ENCODE peak calls at places on chromosomes 11 and 22, in ten cellular contexts. C, F, G, T, X, V, W, Q, P and Z are unnamed samples.

GRCh38 chr11:20125927-20126326 is 34.3 kb downstream of the DBX1 start:
- DNase-seq in C (no peak), F (no peak), G (no peak), T (no peak), X (peak), V (no peak), W (no peak), Q (no peak), P (no peak), Z (no peak)

GRCh38 chr11:106585061-106585460 is 433.2 kb downstream of the GUCY1A2 start:
- DNase-seq in C (no peak), F (no peak), G (no peak), T (no peak), X (peak), V (peak), W (no peak), Q (no peak), P (no peak), Z (peak)

GRCh38 chr11:111512296-111513239 is at the start of gene BTG4:
- DNase-seq in C (no peak), F (no peak), G (no peak), T (no peak), X (no peak), V (no peak), W (no peak), Q (no peak), P (peak), Z (no peak)

GRCh38 chr22:35313311-35314121 is 13.8 kb downstream of the TOM1 start:
- DNase-seq in C (no peak), F (peak), G (peak), T (peak), X (peak), V (peak), W (no peak), Q (peak), P (no peak), Z (no peak)

GRCh38 chr11:76185931-76186401 is 20.3 kb downstream of the WNT11 start:
- DNase-seq in C (no peak), F (no peak), G (peak), T (no peak), X (peak), V (peak), W (no peak), Q (no peak), P (no peak), Z (no peak)

GRCh38 chr22:17167486-17167885 is 8.4 kb upstream of the HDHD5 start:
- DNase-seq in C (no peak), F (no peak), G (peak), T (no peak), X (no peak), V (no peak), W (no peak), Q (no peak), P (no peak), Z (no peak)

GRCh38 chr11:123580557-123581275 is 73.7 kb downstream of the SCN3B start:
- DNase-seq in C (peak), F (peak), G (peak), T (no peak), X (peak), V (peak), W (no peak), Q (peak), P (peak), Z (peak)

GRCh38 chr11:57460017-57460755 is at the start of gene RTN4RL2:
- DNase-seq in C (no peak), F (peak), G (peak), T (no peak), X (peak), V (peak), W (no peak), Q (peak), P (no peak), Z (peak)

GRCh38 chr11:69963533-69964246 is 114.4 kb upstream of the ANO1 start:
- DNase-seq in C (no peak), F (no peak), G (no peak), T (no peak), X (no peak), V (no peak), W (no peak), Q (no peak), P (no peak), Z (no peak)

GRCh38 chr11:75200531-75200930 is 40.0 kb upstream of the TPBGL start:
- DNase-seq in C (no peak), F (no peak), G (no peak), T (no peak), X (no peak), V (no peak), W (no peak), Q (no peak), P (no peak), Z (no peak)

GRCh38 chr11:12019337-12019736 is 10.9 kb upstream of the DKK3 start:
- DNase-seq in C (no peak), F (no peak), G (peak), T (no peak), X (peak), V (no peak), W (no peak), Q (no peak), P (no peak), Z (no peak)

GRCh38 chr11:26420331-26420730 is 88.4 kb downstream of the ANO3 start:
- DNase-seq in C (no peak), F (no peak), G (no peak), T (no peak), X (no peak), V (no peak), W (no peak), Q (no peak), P (no peak), Z (no peak)

GRCh38 chr11:43790444-43790794 is 90.2 kb upstream of the ALKBH3 start:
- DNase-seq in C (no peak), F (no peak), G (no peak), T (peak), X (peak), V (no peak), W (no peak), Q (no peak), P (no peak), Z (no peak)

GRCh38 chr11:24755260-24755839 is 258.5 kb downstream of the LUZP2 start:
- DNase-seq in C (no peak), F (no peak), G (no peak), T (no peak), X (no peak), V (no peak), W (no peak), Q (no peak), P (no peak), Z (no peak)

GRCh38 chr11:92251980-92252379 is 27.4 kb downstream of the FAT3 start:
- DNase-seq in C (no peak), F (no peak), G (no peak), T (peak), X (peak), V (no peak), W (no peak), Q (no peak), P (no peak), Z (no peak)

GRCh38 chr11:19378814-19379213 is 138.1 kb upstream of the E2F8 start:
- DNase-seq in C (no peak), F (no peak), G (peak), T (no peak), X (no peak), V (no peak), W (no peak), Q (no peak), P (no peak), Z (no peak)

GRCh38 chr22:33124471-33124870 is 66.3 kb upstream of the SYN3 start:
- DNase-seq in C (no peak), F (no peak), G (no peak), T (no peak), X (no peak), V (no peak), W (no peak), Q (no peak), P (no peak), Z (no peak)

GRCh38 chr22:35761037-35761436 is 43.4 kb downstream of the APOL5 start:
- DNase-seq in C (no peak), F (peak), G (no peak), T (no peak), X (peak), V (peak), W (no peak), Q (no peak), P (no peak), Z (peak)

GRCh38 chr11:114366331-114367243 is 33.7 kb downstream of the C11orf71 start:
- DNase-seq in C (no peak), F (no peak), G (no peak), T (peak), X (peak), V (no peak), W (no peak), Q (no peak), P (no peak), Z (no peak)

GRCh38 chr11:114972105-114972504 is 293.8 kb downstream of the NXPE2 start:
- DNase-seq in C (no peak), F (no peak), G (no peak), T (no peak), X (no peak), V (no peak), W (no peak), Q (no peak), P (no peak), Z (no peak)

GRCh38 chr11:10604340-10604748 is 35.9 kb upstream of the LYVE1 start:
- DNase-seq in C (no peak), F (no peak), G (peak), T (no peak), X (peak), V (no peak), W (no peak), Q (no peak), P (no peak), Z (peak)

GRCh38 chr11:113549611-113550061 is 74.4 kb upstream of the DRD2 start:
- DNase-seq in C (no peak), F (no peak), G (no peak), T (no peak), X (no peak), V (no peak), W (no peak), Q (no peak), P (no peak), Z (no peak)

GRCh38 chr11:118227865-118228785 is 3.3 kb upstream of the JAML start:
- DNase-seq in C (no peak), F (peak), G (no peak), T (no peak), X (no peak), V (no peak), W (no peak), Q (no peak), P (no peak), Z (peak)

GRCh38 chr11:111765320-111765983 is 737 bp downstream of the PPP2R1B start:
- DNase-seq in C (no peak), F (no peak), G (no peak), T (no peak), X (no peak), V (peak), W (no peak), Q (no peak), P (no peak), Z (no peak)

GRCh38 chr11:57638811-57639320 is 10.8 kb downstream of the YPEL4 start:
- DNase-seq in C (no peak), F (no peak), G (no peak), T (no peak), X (no peak), V (peak), W (no peak), Q (no peak), P (no peak), Z (no peak)

GRCh38 chr22:50419116-50419515 is 55.7 kb downstream of the SBF1 start:
- DNase-seq in C (no peak), F (no peak), G (peak), T (no peak), X (no peak), V (no peak), W (no peak), Q (no peak), P (no peak), Z (no peak)

GRCh38 chr22:20641919-20642579 is 131.9 kb upstream of the SERPIND1 start:
- DNase-seq in C (no peak), F (no peak), G (no peak), T (no peak), X (no peak), V (no peak), W (no peak), Q (no peak), P (no peak), Z (no peak)